ENCODE peak calls at places on chromosomes 13 and 19, in six cellular contexts. R is psoas muscle, S is tibial artery, E is EL, P is T-helper 1 cell, U is tibial nerve. L is an unnamed sample.

GRCh38 chr13:40776681-40777165 is 5.7 kb upstream of the MRPS31 start:
- DNase-seq in R (no peak), S (no peak), E (peak; percentile 79), P (peak; percentile 56), U (no peak), L (no peak)

GRCh38 chr13:19634129-19634740 is 776 bp downstream of the MPHOSPH8 start:
- DNase-seq in R (no peak), S (no peak), E (peak; percentile 54), P (no peak), U (peak; percentile 26), L (peak; percentile 74)

GRCh38 chr13:27283906-27284523 is 13.4 kb downstream of the RASL11A start:
- DNase-seq in R (no peak), S (peak; percentile 37), E (peak; percentile 28), P (no peak), U (no peak), L (no peak)

GRCh38 chr13:40660270-40660669 is 6.2 kb downstream of the FOXO1 start:
- DNase-seq in R (no peak), S (no peak), E (no peak), P (no peak), U (no peak), L (no peak)

GRCh38 chr19:47100290-47100689 is 13.3 kb downstream of the ZC3H4 start:
- DNase-seq in R (peak; percentile 20), S (no peak), E (no peak), P (no peak), U (no peak), L (no peak)

GRCh38 chr13:73138967-73139491 is 80.2 kb downstream of the KLF5 start:
- DNase-seq in R (no peak), S (no peak), E (no peak), P (no peak), U (no peak), L (no peak)

GRCh38 chr13:44313674-44314073 is 60.0 kb upstream of the SERP2 start:
- DNase-seq in R (no peak), S (no peak), E (peak; percentile 91), P (no peak), U (no peak), L (no peak)

GRCh38 chr19:32917612-32917996 is 48.0 kb upstream of the SLC7A9 start:
- DNase-seq in R (no peak), S (no peak), E (no peak), P (no peak), U (no peak), L (no peak)

GRCh38 chr13:106078191-106078590 is 457.3 kb downstream of the EFNB2 start:
- DNase-seq in R (no peak), S (no peak), E (peak; percentile 8), P (no peak), U (no peak), L (no peak)

GRCh38 chr19:30266687-30267086 is 105.5 kb upstream of the ZNF536 start:
- DNase-seq in R (no peak), S (no peak), E (no peak), P (no peak), U (no peak), L (no peak)

GRCh38 chr13:44837250-44837649 is 152.0 kb downstream of the NUFIP1 start:
- DNase-seq in R (no peak), S (no peak), E (peak; percentile 55), P (no peak), U (no peak), L (no peak)

GRCh38 chr13:48816696-48817095 is 159.0 kb upstream of the FNDC3A start:
- DNase-seq in R (no peak), S (no peak), E (no peak), P (no peak), U (no peak), L (no peak)

GRCh38 chr13:72696590-72696989 is 30.8 kb downstream of the MZT1 start:
- DNase-seq in R (no peak), S (no peak), E (no peak), P (no peak), U (no peak), L (no peak)

GRCh38 chr13:90750957-90751356 is 596.5 kb upstream of the MIR17HG start:
- DNase-seq in R (no peak), S (no peak), E (no peak), P (no peak), U (no peak), L (no peak)

GRCh38 chr13:35144496-35144895 is 202.4 kb downstream of the NBEA start:
- DNase-seq in R (no peak), S (no peak), E (peak; percentile 62), P (no peak), U (no peak), L (no peak)

GRCh38 chr19:45779231-45780145 is 2.8 kb downstream of the DMPK start:
- DNase-seq in R (peak; percentile 84), S (peak; percentile 86), E (peak; percentile 33), P (peak; percentile 79), U (peak; percentile 90), L (peak; percentile 96)

GRCh38 chr19:10848208-10848843 is at the start of gene C19orf38:
- DNase-seq in R (no peak), S (no peak), E (no peak), P (no peak), U (no peak), L (no peak)

GRCh38 chr13:38888309-38888708 is 102.3 kb downstream of the STOML3 start:
- DNase-seq in R (no peak), S (no peak), E (peak; percentile 39), P (no peak), U (no peak), L (no peak)

GRCh38 chr19:23980805-23981204 is 66.1 kb downstream of the ZNF726 start:
- DNase-seq in R (no peak), S (no peak), E (no peak), P (no peak), U (no peak), L (no peak)

GRCh38 chr13:49869514-49869913 is 66.6 kb downstream of the SPRYD7 start:
- DNase-seq in R (no peak), S (no peak), E (peak; percentile 11), P (no peak), U (peak; percentile 11), L (no peak)

GRCh38 chr19:7550987-7551761 is 15.7 kb downstream of the PNPLA6 start:
- DNase-seq in R (peak; percentile 90), S (peak; percentile 41), E (peak; percentile 17), P (no peak), U (no peak), L (peak; percentile 90)

GRCh38 chr13:49584771-49585182 is 581 bp downstream of the RCBTB1 start:
- DNase-seq in R (no peak), S (no peak), E (peak; percentile 21), P (no peak), U (no peak), L (no peak)

GRCh38 chr19:511101-511841 is 4.0 kb downstream of the TPGS1 start:
- DNase-seq in R (peak; percentile 65), S (no peak), E (no peak), P (peak; percentile 89), U (no peak), L (peak; percentile 86)

GRCh38 chr13:106484084-106484754 is 51.2 kb downstream of the EFNB2 start:
- DNase-seq in R (no peak), S (no peak), E (peak; percentile 36), P (no peak), U (no peak), L (no peak)

GRCh38 chr19:52200044-52200443 is 10.2 kb downstream of the PPP2R1A start:
- DNase-seq in R (peak; percentile 66), S (peak; percentile 74), E (peak; percentile 74), P (no peak), U (peak; percentile 57), L (peak; percentile 84)

GRCh38 chr19:52993342-52994178 is 20.2 kb upstream of the ERVV-1 start:
- DNase-seq in R (peak; percentile 79), S (peak; percentile 79), E (peak; percentile 88), P (peak; percentile 80), U (peak; percentile 70), L (peak; percentile 88)

GRCh38 chr13:37306778-37307544 is 201.5 kb upstream of the CSNK1A1L start:
- DNase-seq in R (no peak), S (no peak), E (peak; percentile 93), P (no peak), U (no peak), L (no peak)

GRCh38 chr13:52004508-52005183 is 6.6 kb downstream of the ATP7B start:
- DNase-seq in R (no peak), S (no peak), E (no peak), P (no peak), U (no peak), L (no peak)

GRCh38 chr13:69970521-69970920 is 137.1 kb upstream of the ATXN8OS start:
- DNase-seq in R (no peak), S (no peak), E (no peak), P (no peak), U (no peak), L (no peak)

GRCh38 chr13:48660356-48661076 is 6.8 kb downstream of the CYSLTR2 start:
- DNase-seq in R (no peak), S (no peak), E (no peak), P (no peak), U (peak; percentile 31), L (no peak)

L was measured in sigmoid colon.